ENCODE peak calls at places on chromosomes 6 and 20, in seven cellular contexts. F, U, J, T, P, G and I are unnamed samples.

GRCh38 chr20:58374027-58374850 is 14.8 kb upstream of the VAPB start:
- DNase-seq in G (no peak), J (no peak), U (no peak), F (no peak), T (no peak), P (no peak), I (no peak)

GRCh38 chr6:89200706-89201215 is 16.4 kb downstream of the GABRR1 start:
- DNase-seq in J (no peak), T (no peak), P (no peak), G (no peak), U (no peak), F (no peak), I (no peak)

GRCh38 chr20:49823152-49823847 is 10.7 kb downstream of the SLC9A8 start:
- DNase-seq in J (no peak), U (no peak), T (no peak), P (no peak), G (no peak), F (peak), I (no peak)

GRCh38 chr6:81401970-81402690 is 350.4 kb downstream of the TENT5A start:
- DNase-seq in F (no peak), G (peak), P (no peak), J (peak), T (no peak), U (no peak), I (no peak)

GRCh38 chr6:122751291-122751690 is 28.2 kb upstream of the FABP7 start:
- DNase-seq in P (no peak), T (no peak), J (no peak), U (no peak), F (no peak), G (no peak), I (no peak)

GRCh38 chr6:79538481-79538971 is 1.3 kb upstream of the LCA5 start:
- DNase-seq in P (no peak), G (peak), U (no peak), F (no peak), T (no peak), J (peak), I (no peak)

GRCh38 chr20:57224641-57225138 is 41.8 kb downstream of the BMP7 start:
- DNase-seq in P (no peak), G (peak), F (no peak), T (no peak), J (no peak), U (no peak), I (no peak)

GRCh38 chr20:35737865-35738333 is 4.2 kb downstream of the RBM39 start:
- DNase-seq in U (no peak), P (no peak), F (no peak), T (no peak), G (no peak), J (no peak), I (no peak)

GRCh38 chr20:34988176-34988540 is 32.5 kb downstream of the MYH7B start:
- DNase-seq in F (no peak), J (peak), G (no peak), U (no peak), T (no peak), P (no peak), I (no peak)

GRCh38 chr20:25273541-25274358 is 25.9 kb downstream of the PYGB start:
- DNase-seq in T (no peak), P (no peak), G (no peak), U (no peak), F (no peak), J (no peak), I (peak)